ENCODE peak calls at places on chromosomes 6 and 20, in nine cellular contexts. P is GM10248; Z is fibroblast of the aortic adventitia; I is fibroblast of mammary gland; M is astrocyte of the spinal cord; E is CD4-positive, alpha-beta T cell; L is ascending aorta; J is left ventricle myocardium inferior; V is astrocyte of the cerebellum. S is an unnamed sample.

GRCh38 chr6:158686791-158687381 is 37.0 kb downstream of the SYTL3 start:
- DNase-seq in M (no peak), Z (no peak), V (no peak), E (peak; percentile 49), P (peak; percentile 46), I (no peak), L (no peak), J (no peak), S (no peak)

GRCh38 chr6:73893696-73894095 is 197.7 kb downstream of the CD109 start:
- DNase-seq in M (no peak), E (no peak), J (no peak), P (no peak), Z (no peak), L (no peak), I (no peak), V (no peak), S (no peak)

GRCh38 chr6:158706369-158706982 is 56.6 kb downstream of the SYTL3 start:
- DNase-seq in L (peak; percentile 78), Z (peak; percentile 57), M (peak; percentile 63), E (no peak), I (peak; percentile 65), P (no peak), J (peak; percentile 68), V (no peak), S (no peak)

GRCh38 chr20:1694672-1695071 is 37.1 kb upstream of the SIRPG start:
- DNase-seq in M (no peak), P (no peak), I (no peak), V (no peak), L (no peak), Z (no peak), E (no peak), J (no peak), S (no peak)

GRCh38 chr20:14336667-14337066 is 745 bp downstream of the FLRT3 start:
- DNase-seq in L (no peak), V (no peak), I (peak; percentile 26), E (no peak), Z (peak; percentile 33), J (no peak), M (no peak), P (no peak), S (no peak)

GRCh38 chr6:157019115-157019628 is 242.0 kb downstream of the ARID1B start:
- DNase-seq in I (peak; percentile 17), P (no peak), L (no peak), Z (peak; percentile 5), M (no peak), J (no peak), V (no peak), E (no peak), S (no peak)

GRCh38 chr20:22312744-22313346 is 271.5 kb downstream of the FOXA2 start:
- DNase-seq in M (peak; percentile 25), L (no peak), P (no peak), E (no peak), Z (peak; percentile 61), I (peak; percentile 49), V (peak; percentile 5), J (no peak), S (peak; percentile 16)

GRCh38 chr6:132334517-132334876 is 66.8 kb downstream of the MOXD1 start:
- DNase-seq in I (no peak), P (no peak), E (no peak), M (no peak), J (no peak), Z (no peak), L (no peak), V (no peak), S (no peak)

GRCh38 chr6:34514593-34515472 is 41.3 kb downstream of the SPDEF start:
- DNase-seq in V (peak; percentile 12), M (peak; percentile 37), J (peak; percentile 11), Z (peak; percentile 28), L (no peak), E (no peak), I (peak; percentile 48), P (no peak), S (no peak)

GRCh38 chr6:130138909-130139242 is 83.9 kb downstream of the SAMD3 start:
- DNase-seq in J (no peak), Z (no peak), V (no peak), P (no peak), I (no peak), E (no peak), L (no peak), M (no peak), S (no peak)

GRCh38 chr6:15500901-15501805 is 161.7 kb downstream of the DTNBP1 start:
- DNase-seq in E (no peak), I (no peak), P (no peak), M (no peak), J (no peak), V (no peak), L (no peak), Z (no peak), S (no peak)

GRCh38 chr6:37056112-37056403 is 50.6 kb downstream of the FGD2 start:
- DNase-seq in M (no peak), P (no peak), L (no peak), V (no peak), I (no peak), Z (no peak), J (no peak), E (no peak), S (no peak)

GRCh38 chr6:147201885-147202515 is 2.2 kb upstream of the STXBP5 start:
- DNase-seq in M (peak; percentile 60), J (no peak), Z (peak; percentile 39), P (peak; percentile 14), I (peak; percentile 76), E (no peak), L (no peak), V (no peak), S (no peak)

GRCh38 chr20:11178946-11179654 is 505.3 kb upstream of the JAG1 start:
- DNase-seq in M (peak; percentile 78), V (peak; percentile 49), P (no peak), E (no peak), L (no peak), J (no peak), I (peak; percentile 53), Z (peak; percentile 62), S (no peak)

GRCh38 chr20:24935786-24936525 is 13.1 kb upstream of the CST7 start:
- DNase-seq in E (no peak), Z (no peak), J (no peak), V (no peak), M (no peak), L (no peak), P (no peak), I (no peak), S (no peak)

GRCh38 chr6:45741437-45742166 is 274.1 kb downstream of the CLIC5 start:
- DNase-seq in L (no peak), E (no peak), I (peak; percentile 77), V (peak; percentile 75), M (peak; percentile 37), Z (peak; percentile 77), P (peak; percentile 27), J (no peak), S (no peak)

GRCh38 chr20:32285082-32285620 is 7.7 kb downstream of the KIF3B start:
- DNase-seq in E (no peak), Z (no peak), M (no peak), J (no peak), P (peak; percentile 20), I (no peak), L (no peak), V (no peak), S (no peak)

GRCh38 chr6:170101281-170102035 is 189.4 kb downstream of the DLL1 start:
- DNase-seq in Z (no peak), J (no peak), P (no peak), M (no peak), L (peak; percentile 51), E (no peak), I (no peak), V (no peak), S (no peak)

GRCh38 chr20:17878912-17879602 is 89.5 kb downstream of the SNX5 start:
- DNase-seq in J (no peak), I (no peak), Z (no peak), V (no peak), E (no peak), P (no peak), L (no peak), M (no peak), S (no peak)
- TF ChIP-seq CTCF in J (no peak), I (peak; percentile 2), Z (no peak), V (no peak), E (no peak), P (no peak), L (no peak), M (no peak), S (no peak)

DNA sequence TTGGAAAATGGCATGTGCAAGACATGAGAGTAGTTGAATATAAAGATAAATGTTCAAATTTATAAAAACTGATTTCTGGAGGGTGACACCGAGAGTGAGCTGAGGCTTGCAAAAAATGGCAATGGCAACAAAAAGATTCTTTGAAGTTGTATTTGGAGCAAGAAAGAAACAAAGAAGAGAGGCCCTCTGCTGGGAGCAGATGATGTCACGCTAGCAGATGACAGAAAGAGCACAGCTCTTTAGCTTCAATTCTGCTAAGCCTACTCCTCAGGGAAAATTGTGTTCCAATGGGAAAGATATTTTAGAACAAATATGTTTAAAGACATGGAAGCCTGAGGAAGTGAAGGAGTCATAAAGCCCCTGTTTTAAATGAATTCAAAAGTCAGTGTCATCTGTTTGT is 125.3 kb upstream of the NOX3 start:
- DNase-seq in V (no peak), P (no peak), E (no peak), I (no peak), M (no peak), J (no peak), L (no peak), Z (no peak), S (no peak)
- TF ChIP-seq CTCF in V (no peak), P (no peak), E (no peak), I (no peak), M (no peak), J (peak; percentile 14), L (no peak), Z (peak; percentile 13), S (no peak)

DNA sequence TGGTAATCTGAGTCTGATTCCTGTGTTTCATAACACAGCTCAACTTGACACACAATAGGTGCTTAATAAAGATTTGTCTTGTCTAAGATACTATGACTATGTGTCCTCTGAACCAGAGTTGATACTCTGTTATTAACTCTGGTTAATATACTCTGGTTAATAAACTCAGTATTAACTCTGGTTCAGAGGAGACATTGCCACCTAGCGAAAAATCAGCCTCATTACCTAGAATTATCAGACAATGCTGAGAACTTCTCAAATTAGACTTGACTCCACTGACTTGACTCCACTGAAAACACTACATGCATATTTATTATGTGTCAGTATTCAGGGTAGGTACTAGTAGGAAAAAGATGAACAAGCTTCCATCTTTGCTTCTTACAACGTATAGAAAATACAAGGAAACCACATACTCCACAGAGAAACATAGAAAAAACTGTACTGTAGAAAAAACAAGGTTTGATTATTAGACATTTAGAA is 73.9 kb downstream of the AHI1 start:
- DNase-seq in I (peak; percentile 56), V (peak; percentile 11), M (peak; percentile 63), Z (peak; percentile 69), L (no peak), E (no peak), P (peak; percentile 40), J (no peak), S (no peak)
- TF ChIP-seq CTCF in I (peak; percentile 72), V (peak; percentile 66), M (peak; percentile 63), Z (peak; percentile 67), L (peak; percentile 50), E (peak; percentile 74), P (peak; percentile 59), J (peak; percentile 69), S (peak; percentile 77)

DNA sequence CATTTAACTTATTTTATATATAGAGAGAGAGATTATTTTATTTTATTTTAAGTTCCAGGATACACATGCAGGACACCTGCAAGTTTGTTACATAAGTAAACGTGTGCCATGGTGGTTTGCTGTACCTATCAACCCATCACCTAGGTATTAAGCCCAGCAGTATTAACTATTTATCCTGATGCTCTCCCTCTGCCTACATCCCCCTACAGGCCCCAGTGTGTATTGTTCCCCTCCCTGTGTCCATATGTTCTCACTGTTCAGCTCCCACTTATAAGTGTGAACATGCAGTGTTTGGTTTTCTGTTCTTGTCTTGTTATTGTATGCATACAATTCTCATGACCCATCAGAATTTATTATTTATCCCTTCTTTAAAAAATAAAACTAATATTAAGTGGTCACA is 34.6 kb downstream of the FKBP1C start:
- DNase-seq in E (no peak), V (no peak), M (no peak), P (no peak), Z (no peak), I (no peak), J (no peak), L (no peak), S (no peak)
- TF ChIP-seq CTCF in E (no peak), V (no peak), M (no peak), P (no peak), Z (no peak), I (no peak), J (no peak), L (no peak), S (peak; percentile 35)

S was measured in progenitor cell of endocrine pancreas.